ENCODE peak calls at places on chromosomes 7 and 10, in nine cellular contexts. A is WTC11, H is astrocyte, R is suprapubic skin, L is AG04450, Z is gastrocnemius medialis, Q is GM23338, U is testis, O is H1. P is an unnamed sample.

GRCh38 chr7:122329145-122329802 is 24.7 kb upstream of the FEZF1 start:
- DNase-seq in A (peak), H (no peak), R (no peak), L (no peak), Z (no peak), Q (peak), U (no peak), O (no peak), P (no peak)

GRCh38 chr7:123423622-123424021 is 110.8 kb downstream of the IQUB start:
- DNase-seq in A (no peak), H (no peak), R (no peak), L (no peak), Z (no peak), Q (no peak), U (no peak), O (no peak), P (no peak)

GRCh38 chr7:5396999-5397656 is 26.5 kb downstream of the TNRC18 start:
- DNase-seq in A (no peak), H (peak), R (peak), L (peak), Z (peak), Q (peak), U (peak), O (no peak), P (peak)

GRCh38 chr10:11886851-11887250 is 63.7 kb downstream of the PROSER2 start:
- DNase-seq in A (no peak), H (no peak), R (no peak), L (no peak), Z (no peak), Q (no peak), U (no peak), O (no peak), P (peak)

GRCh38 chr10:76880931-76881330 is 756.7 kb downstream of the KCNMA1 start:
- DNase-seq in A (no peak), H (no peak), R (no peak), L (no peak), Z (no peak), Q (no peak), U (no peak), O (no peak), P (no peak)

GRCh38 chr10:49080071-49080470 is 35.3 kb downstream of the VSTM4 start:
- DNase-seq in A (no peak), H (peak), R (no peak), L (no peak), Z (no peak), Q (no peak), U (peak), O (no peak), P (no peak)

GRCh38 chr7:128869944-128870285 is 7.3 kb downstream of the ATP6V1F start:
- DNase-seq in A (no peak), H (no peak), R (no peak), L (no peak), Z (peak), Q (peak), U (no peak), O (no peak), P (no peak)

GRCh38 chr7:36967387-36967786 is 243.1 kb upstream of the AOAH start:
- DNase-seq in A (peak), H (peak), R (peak), L (peak), Z (peak), Q (peak), U (peak), O (peak), P (peak)

GRCh38 chr7:84923348-84923747 is 263.5 kb downstream of the SEMA3D start:
- DNase-seq in A (no peak), H (no peak), R (no peak), L (no peak), Z (no peak), Q (no peak), U (no peak), O (no peak), P (no peak)

GRCh38 chr7:77459311-77459726 is 43.2 kb upstream of the GSAP start:
- DNase-seq in A (no peak), H (no peak), R (no peak), L (no peak), Z (no peak), Q (no peak), U (no peak), O (no peak), P (no peak)

GRCh38 chr7:74173074-74173473 is 1.1 kb upstream of the EIF4H start:
- DNase-seq in A (no peak), H (no peak), R (no peak), L (no peak), Z (no peak), Q (peak), U (no peak), O (no peak), P (no peak)

GRCh38 chr7:121373177-121373576 is 22.9 kb downstream of the FAM3C start:
- DNase-seq in A (no peak), H (no peak), R (no peak), L (no peak), Z (no peak), Q (no peak), U (no peak), O (no peak), P (no peak)

GRCh38 chr7:26291699-26292538 is at the start of gene SNX10:
- DNase-seq in A (peak), H (peak), R (no peak), L (no peak), Z (no peak), Q (peak), U (peak), O (peak), P (peak)

GRCh38 chr7:98655611-98656010 is 38.5 kb downstream of the NPTX2 start:
- DNase-seq in A (no peak), H (no peak), R (no peak), L (no peak), Z (no peak), Q (no peak), U (no peak), O (no peak), P (no peak)

GRCh38 chr7:24700446-24701044 is 56.7 kb downstream of the GSDME start:
- DNase-seq in A (no peak), H (peak), R (no peak), L (no peak), Z (no peak), Q (no peak), U (no peak), O (no peak), P (no peak)

GRCh38 chr7:2440608-2441245 is 35.5 kb downstream of the GRIFIN start:
- DNase-seq in A (no peak), H (no peak), R (no peak), L (no peak), Z (no peak), Q (no peak), U (peak), O (no peak), P (no peak)

DNA sequence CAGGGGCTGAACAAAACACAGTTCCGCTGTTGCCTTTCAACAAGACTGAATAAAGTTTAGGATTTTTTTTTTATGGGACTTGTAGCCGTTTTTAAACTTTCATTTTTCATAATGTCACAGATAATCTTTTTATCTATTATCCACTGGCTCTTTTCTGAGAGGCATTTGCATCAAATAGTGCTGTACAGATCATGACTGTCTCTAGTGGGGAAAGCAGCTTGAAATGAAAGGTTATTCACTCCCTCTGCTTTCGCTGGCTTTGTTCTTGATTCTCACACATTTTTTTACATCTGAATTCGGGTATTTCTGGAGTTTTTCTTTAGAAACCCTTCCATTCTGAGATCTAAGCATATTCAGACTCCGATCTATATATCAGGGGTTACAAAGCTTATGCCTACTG is 543.3 kb upstream of the GALNT17 start:
- DNase-seq in A (no peak), H (no peak), R (no peak), L (no peak), Z (no peak), Q (no peak), U (no peak), O (no peak), P (no peak)
- TF ChIP-seq CTCF in A (no peak), H (no peak), R (no peak), L (no peak), Z (no peak), Q (no peak), U (no peak), O (no peak), P (no peak)

GRCh38 chr10:79179404-79180309 is 110.9 kb downstream of the ZMIZ1 start:
- DNase-seq in A (peak), H (peak), R (no peak), L (no peak), Z (no peak), Q (peak), U (no peak), O (no peak), P (no peak)
- TF ChIP-seq CTCF in A (no peak), H (no peak), R (no peak), L (peak), Z (no peak), Q (peak), U (no peak), O (no peak), P (no peak)

GRCh38 chr10:112241651-112242341 is 41.4 kb upstream of the TECTB start:
- DNase-seq in A (no peak), H (no peak), R (no peak), L (no peak), Z (no peak), Q (no peak), U (no peak), O (no peak), P (no peak)

GRCh38 chr10:112240441-112240840 is 42.8 kb upstream of the TECTB start:
- DNase-seq in A (no peak), H (no peak), R (no peak), L (no peak), Z (no peak), Q (no peak), U (no peak), O (no peak), P (no peak)

GRCh38 chr10:112242769-112243168 is 40.4 kb upstream of the TECTB start:
- DNase-seq in A (no peak), H (no peak), R (no peak), L (no peak), Z (no peak), Q (no peak), U (no peak), O (no peak), P (no peak)

GRCh38 chr10:112236486-112236885 is 46.7 kb upstream of the TECTB start:
- DNase-seq in A (no peak), H (no peak), R (no peak), L (no peak), Z (peak), Q (no peak), U (no peak), O (no peak), P (no peak)

GRCh38 chr10:112239347-112239746 is 43.9 kb upstream of the TECTB start:
- DNase-seq in A (no peak), H (no peak), R (no peak), L (no peak), Z (no peak), Q (no peak), U (no peak), O (no peak), P (no peak)
- TF ChIP-seq CTCF in A (no peak), H (no peak), R (no peak), L (no peak), Z (no peak), Q (no peak), U (no peak), O (no peak), P (no peak)

GRCh38 chr10:9301148-9301547 is 1246.7 kb downstream of the GATA3 start:
- DNase-seq in A (no peak), H (no peak), R (no peak), L (no peak), Z (no peak), Q (peak), U (no peak), O (no peak), P (no peak)
- TF ChIP-seq CTCF in A (no peak), H (peak), R (no peak), L (peak), Z (no peak), Q (peak), U (peak), O (peak), P (no peak)

DNA sequence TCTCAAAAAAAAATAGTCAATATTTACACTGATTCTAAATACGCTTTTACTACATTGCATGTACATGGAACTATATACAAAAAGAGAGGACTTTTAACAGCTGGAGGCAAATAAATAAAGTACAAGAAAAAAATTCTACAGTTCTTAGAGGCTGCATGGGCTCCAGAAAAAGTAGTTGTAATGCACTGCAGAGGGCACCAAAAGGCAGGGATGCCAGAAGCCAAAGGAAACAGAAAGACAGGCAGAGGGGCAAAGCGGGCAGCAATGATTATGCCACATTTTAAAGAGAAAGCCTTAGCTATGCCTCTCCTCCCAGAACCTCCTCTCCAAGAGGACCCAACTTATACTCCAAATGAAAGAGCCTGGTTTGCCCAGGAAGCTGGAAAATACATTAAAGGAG is 11.6 kb upstream of the ADCK2 start:
- DNase-seq in A (no peak), H (no peak), R (peak), L (no peak), Z (no peak), Q (no peak), U (no peak), O (no peak), P (no peak)
- TF ChIP-seq CTCF in A (no peak), H (no peak), R (no peak), L (peak), Z (no peak), Q (peak), U (no peak), O (no peak), P (no peak)

GRCh38 chr10:102537948-102538347 is 34.2 kb downstream of the SUFU start:
- DNase-seq in A (no peak), H (no peak), R (no peak), L (no peak), Z (no peak), Q (no peak), U (no peak), O (no peak), P (no peak)

GRCh38 chr10:102542800-102543418 is 39.1 kb downstream of the SUFU start:
- DNase-seq in A (no peak), H (peak), R (no peak), L (peak), Z (no peak), Q (no peak), U (no peak), O (no peak), P (no peak)

GRCh38 chr10:102538811-102539210 is 35.0 kb downstream of the SUFU start:
- DNase-seq in A (no peak), H (no peak), R (no peak), L (no peak), Z (no peak), Q (no peak), U (no peak), O (no peak), P (no peak)

GRCh38 chr10:102537367-102537766 is 33.6 kb downstream of the SUFU start:
- DNase-seq in A (no peak), H (no peak), R (no peak), L (no peak), Z (no peak), Q (no peak), U (no peak), O (no peak), P (no peak)

DNA sequence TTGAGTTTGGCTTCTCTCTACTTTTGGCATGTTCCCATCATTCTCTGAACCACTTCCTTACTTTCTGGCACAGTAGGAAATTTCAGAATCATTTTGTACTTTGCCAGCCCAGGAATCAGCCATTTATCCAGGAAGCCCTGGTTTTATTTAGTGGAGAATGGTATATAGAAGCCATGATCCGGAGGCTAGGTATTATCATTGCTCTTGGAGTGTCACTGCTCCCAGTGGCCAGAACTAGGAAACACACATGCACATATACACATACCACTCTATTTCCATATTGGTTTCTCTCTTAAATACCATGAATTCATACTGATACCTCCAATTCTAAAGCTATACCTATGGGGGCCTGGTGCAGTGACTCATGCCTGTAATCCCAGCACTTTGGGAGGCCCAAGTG is 36.3 kb downstream of the SUFU start:
- DNase-seq in A (no peak), H (no peak), R (no peak), L (no peak), Z (no peak), Q (peak), U (no peak), O (no peak), P (peak)
- TF ChIP-seq CTCF in A (no peak), H (peak), R (no peak), L (peak), Z (no peak), Q (peak), U (peak), O (peak), P (no peak)

P was measured in GM20000.